ENCODE peak calls at places on chromosomes 2 and 18, in nine cellular contexts. Q is body of pancreas; Y is mesenchymal stem cell; F is HAP-1; Z is GM23338; K is CD8-positive, alpha-beta T cell; V is right lobe of liver; T is mesendoderm; P is NT2/D1. H is an unnamed sample. For H3K4me1, the result is how much of the 10 kb centered on the place peaks cover.

GRCh38 chr2:168717790-168718502 is 84.5 kb upstream of the NOSTRIN start:
- DNase-seq in F (no peak), Y (no peak), T (no peak), Q (no peak), V (no peak), K (no peak), P (no peak), Z (no peak), H (no peak)

GRCh38 chr2:190137561-190137960 is 75.0 kb upstream of the MSTN start:
- DNase-seq in Z (no peak), V (no peak), Y (no peak), P (no peak), Q (no peak), F (no peak), K (no peak), T (no peak), H (no peak)

GRCh38 chr2:238525990-238526389 is 99.3 kb downstream of the ASB1 start:
- DNase-seq in F (no peak), V (peak), P (no peak), Q (no peak), Z (no peak), Y (no peak), T (no peak), K (no peak), H (no peak)

GRCh38 chr2:119715409-119716295 is 36.7 kb downstream of the TMEM177 start:
- DNase-seq in V (no peak), T (no peak), K (no peak), P (no peak), Y (no peak), Z (no peak), Q (no peak), F (no peak), H (no peak)

GRCh38 chr18:22563098-22563707 is 145.5 kb upstream of the CTAGE1 start:
- DNase-seq in Y (peak), F (peak), Z (peak), V (no peak), P (peak), Q (peak), T (peak), K (no peak), H (no peak)

GRCh38 chr2:107588960-107589542 is 237.6 kb upstream of the RGPD4 start:
- DNase-seq in V (no peak), Y (peak), Z (no peak), Q (no peak), K (no peak), P (no peak), F (no peak), T (no peak), H (no peak)

GRCh38 chr2:16862474-16862873 is 196.8 kb upstream of the CYRIA start:
- DNase-seq in P (no peak), Z (no peak), F (no peak), K (no peak), Q (no peak), V (no peak), T (no peak), Y (no peak), H (no peak)

GRCh38 chr2:103161456-103162289 is 399.8 kb downstream of the TMEM182 start:
- DNase-seq in Z (peak), V (no peak), T (peak), F (peak), K (no peak), Y (peak), P (peak), Q (peak), H (no peak)

GRCh38 chr2:71891155-71891554 is 256.5 kb downstream of the CYP26B1 start:
- DNase-seq in T (no peak), P (no peak), Q (no peak), V (no peak), F (no peak), Y (no peak), K (no peak), Z (no peak), H (no peak)

GRCh38 chr2:197191177-197191947 is 119.2 kb downstream of the ANKRD44 start:
- DNase-seq in P (peak), Q (no peak), K (no peak), V (no peak), F (no peak), Z (peak), Y (peak), T (peak), H (no peak)

GRCh38 chr18:68456985-68457384 is 257.9 kb downstream of the TMX3 start:
- DNase-seq in Y (no peak), V (no peak), F (no peak), P (no peak), K (no peak), Z (no peak), T (no peak), Q (no peak), H (no peak)

GRCh38 chr18:36327352-36328316 is 30.1 kb downstream of the FHOD3 start:
- DNase-seq in F (no peak), Z (no peak), Y (no peak), K (no peak), Q (no peak), V (no peak), T (no peak), P (no peak), H (no peak)

GRCh38 chr2:86226780-86227520 is 27.7 kb downstream of the MRPL35 start:
- DNase-seq in Q (no peak), P (no peak), Y (no peak), K (no peak), T (no peak), F (no peak), V (no peak), Z (no peak), H (no peak)

GRCh38 chr2:218022851-218023530 is 20.2 kb upstream of the TNS1 start:
- DNase-seq in Q (peak), P (no peak), F (no peak), K (no peak), Z (no peak), Y (no peak), T (no peak), V (peak), H (peak)

GRCh38 chr2:237572021-237572741 is 5.8 kb downstream of the PRLH start:
- DNase-seq in Z (peak), K (peak), Y (peak), Q (peak), T (peak), F (peak), V (peak), P (peak), H (peak)

GRCh38 chr2:9063023-9063606 is 59.6 kb upstream of the MBOAT2 start:
- DNase-seq in K (no peak), V (no peak), P (no peak), T (no peak), Q (no peak), Y (no peak), Z (no peak), F (no peak), H (no peak)

GRCh38 chr2:2577366-2577765 is 246.3 kb upstream of the MYT1L start:
- DNase-seq in Y (no peak), P (no peak), F (no peak), V (no peak), Z (no peak), K (no peak), Q (peak), T (no peak), H (no peak)

GRCh38 chr2:50086450-50086849 is 932.1 kb upstream of the FSHR start:
- DNase-seq in Z (no peak), Q (no peak), P (no peak), K (no peak), V (no peak), F (no peak), Y (no peak), T (peak), H (no peak)

GRCh38 chr2:190843874-190844699 is 36.5 kb upstream of the GLS start:
- DNase-seq in Y (peak), Q (no peak), T (no peak), K (no peak), Z (no peak), V (no peak), F (no peak), P (no peak), H (no peak)

GRCh38 chr2:230680463-230681195 is 32.0 kb upstream of the CAB39 start:
- DNase-seq in V (no peak), Z (no peak), P (no peak), Y (no peak), T (no peak), K (no peak), F (no peak), Q (no peak), H (no peak)

GRCh38 chr2:38515155-38516074 is 87.3 kb downstream of the HNRNPLL start:
- DNase-seq in T (no peak), K (no peak), Q (peak), F (no peak), Y (no peak), V (no peak), Z (no peak), P (no peak), H (peak)

GRCh38 chr2:106575955-106576354 is 88.8 kb downstream of the CD8B2 start:
- DNase-seq in Y (peak), T (peak), Q (no peak), K (no peak), V (no peak), Z (peak), F (no peak), P (peak), H (no peak)

GRCh38 chr2:171330155-171330956 is 103.4 kb downstream of the METTL8 start:
- DNase-seq in P (no peak), Y (no peak), T (no peak), Q (no peak), Z (no peak), F (no peak), K (no peak), V (no peak), H (no peak)

GRCh38 chr18:50820901-50821520 is 1.2 kb upstream of the MRO start:
- DNase-seq in Q (no peak), K (no peak), Y (no peak), T (no peak), F (no peak), P (no peak), V (no peak), Z (no peak), H (no peak)

GRCh38 chr2:54614815-54615214 is 108.6 kb upstream of the EML6 start:
- DNase-seq in Y (no peak), K (no peak), Z (no peak), F (no peak), Q (no peak), V (no peak), P (no peak), T (no peak), H (no peak)

GRCh38 chr2:181138816-181139215 is 158.4 kb downstream of the UBE2E3 start:
- DNase-seq in K (no peak), T (no peak), V (no peak), Y (peak), Q (no peak), P (no peak), Z (no peak), F (no peak), H (no peak)

GRCh38 chr2:143468341-143468888 is 339.2 kb downstream of the ARHGAP15 start:
- DNase-seq in K (no peak), V (no peak), Q (no peak), T (no peak), P (no peak), Z (no peak), Y (no peak), F (no peak), H (no peak)

GRCh38 chr2:216319771-216320170 is 52.5 kb downstream of the MARCHF4 start:
- DNase-seq in T (peak), Q (no peak), F (no peak), Z (peak), P (peak), K (no peak), Y (peak), V (no peak), H (no peak)

GRCh38 chr2:238169708-238170251 is 11.0 kb downstream of the ERFE start:
- DNase-seq in Z (no peak), K (no peak), Q (no peak), T (no peak), V (peak), F (peak), Y (peak), P (no peak), H (peak)

GRCh38 chr2:46072146-46072820 is 224.9 kb upstream of the EPAS1 start:
- DNase-seq in P (no peak), T (no peak), V (no peak), Q (no peak), F (no peak), K (no peak), Y (no peak), Z (no peak), H (no peak)

GRCh38 chr18:23998811-23999210 is 15.7 kb upstream of the TTC39C start:
- DNase-seq in P (no peak), T (no peak), Q (no peak), F (no peak), Z (no peak), K (no peak), V (no peak), Y (no peak), H (no peak)

GRCh38 chr18:48928787-48929186 is 22.0 kb downstream of the SMAD7 start:
- DNase-seq in P (no peak), V (peak), Y (peak), K (peak), T (peak), Q (peak), F (no peak), Z (no peak), H (peak)

GRCh38 chr2:43070039-43070438 is 156.4 kb downstream of the ZFP36L2 start:
- DNase-seq in Z (no peak), K (no peak), Q (peak), V (peak), P (no peak), Y (no peak), F (no peak), T (no peak), H (no peak)

GRCh38 chr2:188292446-188293239 is 969 bp downstream of the GULP1 start:
- DNase-seq in V (peak), P (peak), Y (peak), Z (peak), F (peak), T (peak), K (no peak), Q (peak), H (peak)

GRCh38 chr2:61632276-61633169 is 94.4 kb upstream of the XPO1 start:
- DNase-seq in Y (no peak), F (no peak), Z (no peak), T (no peak), V (no peak), Q (no peak), K (no peak), P (no peak), H (no peak)

GRCh38 chr2:100239513-100240210 is 82.6 kb downstream of the LONRF2 start:
- DNase-seq in F (no peak), P (no peak), K (no peak), Y (no peak), T (peak), Z (no peak), Q (no peak), V (no peak), H (no peak)

GRCh38 chr2:177767768-177768167 is 304.8 kb downstream of the PDE11A start:
- DNase-seq in P (no peak), F (no peak), Z (peak), Y (no peak), K (no peak), Q (no peak), V (no peak), T (peak), H (no peak)

GRCh38 chr2:8679827-8680731 is 1.8 kb upstream of the ID2 start:
- DNase-seq in Y (peak), Z (no peak), V (peak), K (no peak), Q (peak), F (peak), P (no peak), T (peak), H (peak)

GRCh38 chr2:215171151-215171550 is 32.7 kb upstream of the ABCA12 start:
- DNase-seq in V (no peak), Z (no peak), F (no peak), P (no peak), K (no peak), Y (no peak), Q (no peak), T (no peak), H (no peak)
- H3K4me3 ChIP-seq in V (no peak), Z (no peak), F (no peak), P (no peak), K (peak), Y (no peak), Q (no peak), T (no peak), H (peak)

GRCh38 chr2:27829791-27830190 is 58.3 kb downstream of the MRPL33 start:
- DNase-seq in K (no peak), F (no peak), Y (no peak), V (no peak), Z (no peak), T (no peak), P (no peak), Q (no peak), H (no peak)
- H3K4me1 ChIP-seq in K (under half), F (under half), Y (under half), V (under half), Z (under half), T (under half), P (under half), Q (under half), H (under half)

DNA sequence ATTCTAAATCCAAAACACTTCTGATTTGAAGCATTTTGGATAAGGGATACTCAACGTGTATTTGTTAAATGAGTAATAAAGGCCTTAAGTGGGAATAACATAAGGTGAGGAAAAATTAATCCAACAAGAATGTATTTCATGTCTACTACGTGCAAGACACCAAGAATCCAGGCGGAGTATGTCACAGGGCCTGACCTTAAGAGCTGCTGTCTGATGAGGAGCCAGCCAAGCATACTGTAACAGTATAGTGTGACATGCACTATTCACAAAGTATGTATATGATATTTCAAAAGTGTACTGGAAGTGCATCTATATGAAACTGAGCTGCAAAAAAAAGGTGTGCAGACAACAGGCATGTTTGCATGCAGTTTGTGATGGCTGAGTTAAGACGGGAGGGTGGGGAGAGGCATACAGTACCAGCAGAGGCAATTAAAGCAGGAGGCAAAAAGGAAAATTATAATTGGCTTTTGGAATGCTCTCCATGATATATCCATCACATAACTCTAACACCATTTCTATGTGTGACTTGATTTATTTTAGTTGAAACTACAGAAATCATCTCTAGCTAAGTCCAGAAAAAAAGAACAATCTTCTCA is 18.2 kb downstream of the IWS1 start:
- DNase-seq in V (no peak), Y (peak), Z (no peak), F (no peak), P (no peak), T (no peak), Q (no peak), K (no peak), H (no peak)
- H3K4me3 ChIP-seq in V (no peak), Y (no peak), Z (no peak), F (no peak), P (no peak), T (no peak), Q (no peak), K (no peak), H (no peak)

DNA sequence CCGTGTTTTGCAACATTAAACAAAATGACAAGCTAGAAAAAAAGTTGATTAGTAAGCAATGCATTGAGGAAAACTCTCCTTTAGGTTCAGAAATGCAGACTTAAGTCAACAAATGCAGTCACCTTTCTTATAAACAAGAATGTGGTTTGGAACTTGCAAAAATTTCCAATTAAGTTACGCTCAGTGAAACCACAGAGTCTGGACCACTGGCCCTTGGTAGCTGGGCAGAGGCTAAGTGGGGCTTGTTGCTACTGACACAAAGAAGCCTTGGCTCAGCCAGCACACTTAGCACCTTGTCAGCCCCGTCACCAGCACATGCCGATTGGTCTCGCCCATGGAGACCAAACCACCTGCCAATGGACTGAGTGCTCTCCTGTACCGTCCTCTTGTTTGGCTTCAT is 53.0 kb downstream of the SMIM21 start:
- DNase-seq in P (no peak), Q (no peak), K (no peak), Y (no peak), F (no peak), T (no peak), Z (no peak), V (no peak), H (no peak)
- H3K4me1 ChIP-seq in P (under half), Q (under half), K (under half), Y (under half), F (under half), T (under half), Z (under half), V (under half), H (under half)

GRCh38 chr2:160407393-160408204 is 86.0 kb downstream of the RBMS1 start:
- DNase-seq in F (peak), Z (peak), P (no peak), K (peak), V (peak), Y (peak), T (peak), Q (peak), H (peak)
- H3K4me3 ChIP-seq in F (peak), Z (peak), P (peak), K (peak), V (peak), Y (peak), T (peak), Q (peak), H (peak)

GRCh38 chr2:68687018-68687417 is 43.6 kb downstream of the PROKR1 start:
- DNase-seq in Q (no peak), Y (no peak), F (no peak), Z (no peak), T (no peak), V (no peak), K (no peak), P (no peak), H (no peak)
- H3K4me1 ChIP-seq in Q (under half), Y (under half), F (under half), Z (under half), T (under half), V (under half), K (under half), P (under half), H (under half)

DNA sequence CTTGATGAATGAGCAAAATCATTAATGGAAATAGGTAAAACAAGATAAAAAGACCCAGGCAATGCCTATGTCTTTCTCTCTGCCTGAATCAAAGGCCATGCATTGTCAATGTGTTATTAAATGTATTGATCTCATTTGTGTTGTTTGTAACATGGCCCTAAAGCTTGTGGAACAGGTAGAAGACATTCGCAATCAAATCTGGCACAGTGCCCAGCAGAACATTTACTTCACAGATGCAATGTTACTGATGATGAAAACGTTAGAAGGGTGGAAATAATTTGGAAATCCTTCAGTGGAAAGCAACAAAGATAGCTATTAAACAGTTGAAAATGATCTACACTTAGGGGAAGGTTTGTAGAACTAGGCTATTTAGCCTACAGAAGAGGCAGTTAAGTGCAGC is 368.3 kb downstream of the EPHA4 start:
- DNase-seq in K (no peak), Y (no peak), V (no peak), F (no peak), Q (no peak), T (no peak), P (no peak), Z (no peak), H (no peak)
- H3K4me3 ChIP-seq in K (no peak), Y (no peak), V (no peak), F (no peak), Q (no peak), T (no peak), P (no peak), Z (no peak), H (no peak)

DNA sequence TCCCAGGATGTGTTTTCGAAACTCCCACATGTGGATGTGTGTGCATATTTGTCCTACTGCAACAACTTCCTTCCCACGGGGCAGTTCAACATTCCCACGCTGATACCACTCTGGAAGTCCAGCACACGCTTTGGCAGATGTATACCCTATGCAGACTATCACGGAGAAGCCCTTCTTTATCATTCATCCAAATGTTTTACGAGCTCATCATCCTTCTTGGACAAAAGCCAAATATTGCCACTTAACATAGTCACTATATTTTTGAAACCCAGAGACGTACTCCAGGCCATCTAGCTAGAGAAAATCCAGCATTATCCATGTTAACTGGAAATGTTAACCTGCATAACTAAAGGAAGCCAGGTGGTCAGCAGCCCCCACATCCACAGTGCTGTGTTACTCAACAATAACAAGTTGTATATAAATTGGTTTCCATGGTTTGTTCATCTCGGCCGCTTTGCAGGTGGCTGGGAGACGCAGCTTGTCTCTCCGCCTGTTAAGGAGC is 131.5 kb downstream of the ZNF532 start:
- DNase-seq in Y (peak), Z (no peak), V (no peak), Q (no peak), P (no peak), F (peak), K (no peak), T (no peak), H (no peak)
- H3K4me1 ChIP-seq in Y (under half), Z (under half), V (under half), Q (under half), P (under half), F (under half), K (under half), T (under half), H (under half)

GRCh38 chr2:175169191-175169590 is 1.2 kb upstream of the ATF2 start:
- DNase-seq in K (no peak), F (no peak), V (no peak), Q (no peak), Y (no peak), T (no peak), Z (no peak), P (no peak), H (no peak)
- H3K4me3 ChIP-seq in K (peak), F (peak), V (peak), Q (no peak), Y (no peak), T (no peak), Z (peak), P (peak), H (peak)

GRCh38 chr18:77057043-77057442 is 75.5 kb downstream of the MBP start:
- DNase-seq in K (no peak), P (no peak), T (no peak), Y (no peak), F (no peak), Q (no peak), Z (no peak), V (no peak), H (no peak)
- H3K4me1 ChIP-seq in K (half or more), P (under half), T (under half), Y (under half), F (under half), Q (under half), Z (under half), V (under half), H (half or more)